ENCODE peak calls at places on chromosomes 2 and 18, in seven cellular contexts. J is A549; E is OCI-LY7; D is CD4-positive, alpha-beta T cell; W is fibroblast of lung; T is pancreas; H is brain microvascular endothelial cell. B is an unnamed sample.

GRCh38 chr18:3970929-3971328 is 484.2 kb downstream of the DLGAP1 start:
- DNase-seq in T (no peak), D (no peak), H (no peak), J (no peak), E (peak; percentile 28), W (no peak), B (no peak)

GRCh38 chr2:218607436-218608115 is at the start of gene PLCD4:
- DNase-seq in D (no peak), W (peak; percentile 79), H (peak; percentile 67), J (no peak), E (no peak), T (no peak), B (no peak)

GRCh38 chr2:113390133-113390849 is 47.2 kb upstream of the ZNG1B start:
- DNase-seq in E (peak; percentile 87), W (peak; percentile 65), D (peak; percentile 25), H (peak; percentile 79), T (peak; percentile 45), J (peak; percentile 14), B (no peak)

GRCh38 chr18:499351-500229 is 911 bp downstream of the COLEC12 start:
- DNase-seq in H (peak; percentile 90), T (no peak), E (no peak), J (no peak), D (no peak), W (peak; percentile 94), B (no peak)

GRCh38 chr2:27701676-27702075 is 38.0 kb downstream of the SLC4A1AP start:
- DNase-seq in D (no peak), J (no peak), E (no peak), H (no peak), T (no peak), W (peak; percentile 69), B (no peak)

GRCh38 chr2:54556659-54557121 is 100.6 kb downstream of the SPTBN1 start:
- DNase-seq in W (peak; percentile 95), T (no peak), J (no peak), E (no peak), H (no peak), D (no peak), B (no peak)

GRCh38 chr2:28972778-28973335 is 8.2 kb upstream of the TOGARAM2 start:
- DNase-seq in J (no peak), T (no peak), D (no peak), H (no peak), E (no peak), W (no peak), B (no peak)

GRCh38 chr2:10964076-10964812 is 52.5 kb downstream of the KCNF1 start:
- DNase-seq in T (no peak), H (no peak), D (no peak), J (no peak), W (no peak), E (no peak), B (no peak)

GRCh38 chr18:79393181-79393598 is 2.5 kb upstream of the NFATC1 start:
- DNase-seq in H (no peak), D (no peak), J (no peak), E (peak; percentile 36), T (no peak), W (no peak), B (peak; percentile 61)

GRCh38 chr2:141947715-141948114 is 183.1 kb downstream of the LRP1B start:
- DNase-seq in J (no peak), H (no peak), D (no peak), T (no peak), W (no peak), E (no peak), B (no peak)

GRCh38 chr2:202605174-202605573 is 29.6 kb upstream of the FAM117B start:
- DNase-seq in T (no peak), W (peak; percentile 15), H (no peak), J (no peak), E (no peak), D (no peak), B (no peak)

GRCh38 chr2:130246430-130246829 is 48.2 kb upstream of the TUBA3E start:
- DNase-seq in T (no peak), D (no peak), E (no peak), W (no peak), H (no peak), J (no peak), B (no peak)

GRCh38 chr18:73245345-73245744 is 377.6 kb upstream of the NETO1 start:
- DNase-seq in H (no peak), J (no peak), D (no peak), E (no peak), W (no peak), T (no peak), B (no peak)

GRCh38 chr18:41324934-41325333 is 630.1 kb upstream of the PIK3C3 start:
- DNase-seq in J (no peak), D (no peak), W (peak; percentile 69), H (no peak), E (no peak), T (no peak), B (no peak)

GRCh38 chr2:29192526-29192925 is 77.3 kb downstream of the CLIP4 start:
- DNase-seq in W (peak; percentile 81), H (no peak), T (no peak), J (no peak), E (no peak), D (no peak), B (no peak)

GRCh38 chr2:96119389-96119751 is 3.0 kb upstream of the ADRA2B start:
- DNase-seq in J (no peak), D (no peak), E (no peak), T (no peak), H (no peak), W (no peak), B (no peak)

GRCh38 chr2:179987916-179988315 is 19.2 kb downstream of the CWC22 start:
- DNase-seq in T (no peak), E (no peak), D (no peak), J (no peak), W (no peak), H (no peak), B (no peak)

GRCh38 chr2:89763581-89764485 is 1072.4 kb downstream of the RPIA start:
- DNase-seq in W (no peak), D (no peak), J (no peak), T (no peak), E (no peak), H (no peak), B (no peak)

GRCh38 chr2:237354930-237355329 is 59.0 kb downstream of the COL6A3 start:
- DNase-seq in W (peak; percentile 98), T (no peak), E (no peak), D (no peak), J (no peak), H (peak; percentile 11), B (no peak)

GRCh38 chr2:240494194-240494793 is 58.8 kb downstream of the GPC1 start:
- DNase-seq in J (no peak), T (no peak), E (no peak), W (no peak), H (no peak), D (no peak), B (no peak)

GRCh38 chr2:62189196-62189595 is 6.7 kb upstream of the B3GNT2 start:
- DNase-seq in J (no peak), D (no peak), T (peak; percentile 54), E (no peak), H (no peak), W (no peak), B (no peak)

GRCh38 chr2:127172306-127172705 is 47.8 kb downstream of the CYP27C1 start:
- DNase-seq in W (no peak), J (no peak), T (no peak), E (no peak), D (no peak), H (no peak), B (no peak)

GRCh38 chr2:127174977-127175376 is 45.1 kb downstream of the CYP27C1 start:
- DNase-seq in E (no peak), W (no peak), J (no peak), T (no peak), D (no peak), H (no peak), B (peak; percentile 59)

GRCh38 chr2:127175406-127175805 is 44.7 kb downstream of the CYP27C1 start:
- DNase-seq in E (no peak), W (peak; percentile 40), D (no peak), T (peak; percentile 23), H (no peak), J (no peak), B (no peak)

GRCh38 chr2:127174176-127174575 is 45.9 kb downstream of the CYP27C1 start:
- DNase-seq in E (no peak), W (peak; percentile 44), T (no peak), J (peak; percentile 28), H (peak; percentile 41), D (no peak), B (no peak)

GRCh38 chr2:127173073-127173472 is 47.0 kb downstream of the CYP27C1 start:
- DNase-seq in H (peak; percentile 82), W (peak; percentile 94), J (no peak), T (no peak), D (no peak), E (no peak), B (no peak)
- H3K27ac ChIP-seq in H (peak overlapping the region; percentile 37), W (no peak overlapping the region), J (peak overlapping the region; percentile 7), T (no peak overlapping the region), D (no peak overlapping the region), E (no peak overlapping the region), B (no peak overlapping the region)

DNA sequence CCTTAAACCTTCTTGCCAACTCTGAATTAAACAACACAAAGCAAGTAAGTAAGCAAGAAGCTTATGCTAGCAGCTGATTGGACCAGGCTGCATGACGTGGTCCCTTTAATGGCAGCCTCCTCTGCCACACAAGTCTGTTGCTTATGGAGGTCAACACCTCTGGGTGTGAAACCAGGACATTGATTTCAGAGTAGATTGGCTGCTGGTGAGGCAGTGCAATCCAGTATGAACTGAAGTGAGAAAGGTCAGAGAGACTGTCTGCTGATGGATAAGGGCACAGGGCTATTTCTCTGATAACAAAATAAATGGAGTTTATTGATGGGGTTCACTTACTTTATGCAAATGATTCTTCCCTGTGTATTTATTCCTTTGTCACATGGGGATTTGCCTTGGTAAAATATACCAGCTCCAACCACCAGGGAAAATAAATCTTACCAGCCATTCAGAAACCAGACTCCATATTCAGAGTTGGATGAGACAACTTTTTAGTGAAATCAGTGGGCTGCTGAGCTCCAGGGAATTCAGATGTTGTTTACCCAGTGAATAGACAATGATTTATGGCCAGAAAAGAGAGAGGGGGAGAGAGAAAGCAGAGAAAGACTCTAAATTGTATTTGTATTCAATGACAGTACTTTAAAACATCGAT is 112.3 kb upstream of the NCKAP5 start:
- DNase-seq in W (no peak), J (no peak), T (no peak), D (no peak), H (no peak), E (no peak), B (no peak)
- TF ChIP-seq CTCF in W (no peak), J (no peak), T (no peak), D (no peak), H (no peak), E (no peak), B (no peak)

DNA sequence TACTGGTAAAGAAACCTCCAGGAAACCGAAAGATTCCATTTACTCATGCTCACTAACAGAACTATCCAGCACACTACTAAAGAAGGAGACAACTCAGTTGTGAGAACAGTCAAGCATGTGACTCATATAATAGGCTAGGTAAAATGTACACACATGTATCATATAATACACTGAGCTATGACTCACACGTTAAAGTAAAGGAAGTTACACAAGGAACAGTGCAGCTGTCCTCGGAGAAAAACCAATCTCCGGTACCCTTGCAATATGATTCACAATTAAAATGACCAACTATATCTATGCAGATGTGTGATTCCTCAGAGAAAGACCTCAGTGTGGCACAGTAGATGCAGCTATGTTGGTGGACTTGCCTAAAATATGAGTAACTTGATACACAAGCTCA is 76.6 kb downstream of the STRN start:
- DNase-seq in J (peak; percentile 89), T (no peak), W (peak; percentile 96), D (no peak), H (peak; percentile 89), E (no peak), B (no peak)
- H3K27ac ChIP-seq in J (peak overlapping the region; percentile 76), T (no peak overlapping the region), W (peak overlapping the region; percentile 64), D (no peak overlapping the region), H (peak overlapping the region; percentile 71), E (no peak overlapping the region), B (no peak overlapping the region)

GRCh38 chr2:224038049-224038829 is 847 bp downstream of the SERPINE2 start:
- DNase-seq in H (no peak), D (peak; percentile 40), T (no peak), J (peak; percentile 62), W (peak; percentile 49), E (peak; percentile 8), B (peak; percentile 58)
- TF ChIP-seq CTCF in H (no peak), D (no peak), T (no peak), J (peak; percentile 11), W (no peak), E (no peak), B (no peak)

B was measured in Peyer's patch.